ENCODE peak calls at places on chromosomes 5 and 9, in four cellular contexts. A is cardiac fibroblast, P is heart right ventricle, O is neural crest cell. F is an unnamed sample.

GRCh38 chr9:38243993-38244392 is 148.5 kb upstream of the ALDH1B1 start:
- DNase-seq in P (no peak), A (no peak), O (no peak), F (no peak)

GRCh38 chr5:138439537-138440225 is 824 bp downstream of the REEP2 start:
- DNase-seq in A (no peak), O (peak; percentile 28), P (no peak), F (no peak)

GRCh38 chr5:80960531-80961375 is 590 bp downstream of the RASGRF2 start:
- DNase-seq in O (peak; percentile 6), P (peak; percentile 29), A (peak; percentile 32), F (peak; percentile 32)

GRCh38 chr5:111070272-111071134 is 1.0 kb upstream of the TSLP start:
- DNase-seq in O (peak; percentile 38), P (no peak), A (peak; percentile 37), F (no peak)

GRCh38 chr9:80964374-80964773 is 725.0 kb downstream of the TLE1 start:
- DNase-seq in O (no peak), A (no peak), P (no peak), F (no peak)

GRCh38 chr9:20356392-20357206 is 265.7 kb downstream of the MLLT3 start:
- DNase-seq in O (peak; percentile 56), P (peak; percentile 79), A (peak; percentile 92), F (peak; percentile 80)

GRCh38 chr5:174082286-174082685 is 36.8 kb downstream of the NSG2 start:
- DNase-seq in A (no peak), O (no peak), P (no peak), F (no peak)

GRCh38 chr5:10653751-10654400 is 90.0 kb downstream of the ANKRD33B start:
- DNase-seq in P (no peak), A (no peak), O (no peak), F (no peak)

GRCh38 chr5:61409568-61409967 is 77.5 kb downstream of the ZSWIM6 start:
- DNase-seq in P (no peak), O (no peak), A (peak; percentile 94), F (no peak)

GRCh38 chr9:131185924-131186323 is 60.5 kb downstream of the NUP214 start:
- DNase-seq in A (no peak), P (no peak), O (no peak), F (no peak)

GRCh38 chr5:134345996-134346395 is 21.0 kb downstream of the CDKL3 start:
- DNase-seq in P (no peak), A (no peak), O (no peak), F (no peak)

GRCh38 chr9:75855509-75855908 is 35.0 kb upstream of the PCSK5 start:
- DNase-seq in P (peak; percentile 17), A (peak; percentile 53), O (no peak), F (no peak)

GRCh38 chr9:134943411-134943810 is 25.7 kb upstream of the FCN1 start:
- DNase-seq in A (no peak), O (no peak), P (no peak), F (no peak)

GRCh38 chr5:37111426-37112382 is 137.5 kb downstream of the CPLANE1 start:
- DNase-seq in O (no peak), A (no peak), P (no peak), F (no peak)

GRCh38 chr9:123649909-123650308 is 280.0 kb downstream of the DENND1A start:
- DNase-seq in P (no peak), A (no peak), O (no peak), F (no peak)

GRCh38 chr9:98897745-98898144 is 46.0 kb upstream of the COL15A1 start:
- DNase-seq in P (no peak), A (peak; percentile 85), O (no peak), F (no peak)

GRCh38 chr9:87080512-87081225 is 133.4 kb upstream of the GAS1 start:
- DNase-seq in P (no peak), O (no peak), A (peak; percentile 48), F (no peak)

F was measured in uterus.